ENCODE peak calls at places on chromosomes 13 and 19, in five cellular contexts. A is kidney, L is frontal cortex, N is NCI-H345, J is body of pancreas. W is an unnamed sample.

GRCh38 chr13:49454388-49455015 is 10.4 kb downstream of the SETDB2 start:
- DNase-seq in A (no peak), L (no peak), N (no peak), J (no peak), W (no peak)

GRCh38 chr13:71033026-71033425 is 834.0 kb downstream of the DACH1 start:
- DNase-seq in A (no peak), L (no peak), N (no peak), J (no peak), W (no peak)

GRCh38 chr13:99687728-99688397 is 186.6 kb downstream of the TM9SF2 start:
- DNase-seq in A (no peak), L (no peak), N (no peak), J (no peak), W (no peak)

GRCh38 chr19:18675779-18676178 is 7.7 kb upstream of the CRTC1 start:
- DNase-seq in A (no peak), L (no peak), N (no peak), J (no peak), W (no peak)

GRCh38 chr13:28475916-28476725 is 18.8 kb downstream of the FLT1 start:
- DNase-seq in A (no peak), L (no peak), N (no peak), J (no peak), W (no peak)

GRCh38 chr13:109764474-109765292 is 21.7 kb downstream of the IRS2 start:
- DNase-seq in A (no peak), L (no peak), N (no peak), J (no peak), W (no peak)

GRCh38 chr19:15934332-15935078 is at the start of gene CYP4F11:
- DNase-seq in A (no peak), L (no peak), N (no peak), J (peak), W (no peak)

GRCh38 chr19:14197882-14198281 is 8.1 kb downstream of the ADGRL1 start:
- DNase-seq in A (peak), L (no peak), N (no peak), J (no peak), W (no peak)

GRCh38 chr19:51552996-51553725 is 17.9 kb upstream of the ZNF175 start:
- DNase-seq in A (peak), L (peak), N (no peak), J (peak), W (no peak)

W was measured in SIG-M5.